ENCODE peak calls at places on chromosomes 13 and 19, in seven cellular contexts. U is HEK293T; C is NCI-H1436; N is activated naive CD4-positive, alpha-beta T cell; W is adrenal gland; B is NCI-H2029; R is heart right ventricle. Q is an unnamed sample.

GRCh38 chr13:89746554-89746953 is 1600.9 kb upstream of the MIR17HG start:
- DNase-seq in U (no peak), C (no peak), N (no peak), W (no peak), B (no peak), R (no peak), Q (no peak)

GRCh38 chr19:2540646-2541454 is 64.9 kb downstream of the GADD45B start:
- DNase-seq in U (no peak), C (no peak), N (no peak), W (peak), B (no peak), R (peak), Q (peak)

GRCh38 chr13:78610381-78610883 is 7.1 kb upstream of the POU4F1 start:
- DNase-seq in U (no peak), C (peak), N (no peak), W (no peak), B (no peak), R (no peak), Q (no peak)

GRCh38 chr19:290539-291521 is at the start of gene PLPP2:
- DNase-seq in U (no peak), C (peak), N (peak), W (no peak), B (peak), R (no peak), Q (peak)

GRCh38 chr19:3253270-3253669 is 28.8 kb downstream of the CELF5 start:
- DNase-seq in U (no peak), C (no peak), N (no peak), W (no peak), B (no peak), R (no peak), Q (no peak)

GRCh38 chr13:54536112-54536511 is 1507.5 kb downstream of the OLFM4 start:
- DNase-seq in U (peak), C (no peak), N (no peak), W (no peak), B (no peak), R (no peak), Q (no peak)

GRCh38 chr19:37899453-37899852 is 6.9 kb downstream of the WDR87 start:
- DNase-seq in U (no peak), C (no peak), N (no peak), W (no peak), B (no peak), R (no peak), Q (no peak)

GRCh38 chr19:2136796-2137195 is 14.6 kb downstream of the AP3D1 start:
- DNase-seq in U (no peak), C (no peak), N (no peak), W (no peak), B (peak), R (no peak), Q (no peak)

GRCh38 chr19:11291415-11291814 is 4.5 kb upstream of the TSPAN16 start:
- DNase-seq in U (no peak), C (no peak), N (no peak), W (no peak), B (no peak), R (no peak), Q (no peak)

GRCh38 chr13:74586839-74587238 is 452.6 kb upstream of the KLF12 start:
- DNase-seq in U (no peak), C (no peak), N (no peak), W (no peak), B (no peak), R (no peak), Q (no peak)

GRCh38 chr19:34963531-34964406 is at the start of gene ZNF792:
- DNase-seq in U (peak), C (no peak), N (peak), W (peak), B (peak), R (peak), Q (peak)

GRCh38 chr19:53917356-53917755 is 8.3 kb downstream of the CACNG7 start:
- DNase-seq in U (no peak), C (no peak), N (no peak), W (no peak), B (no peak), R (no peak), Q (no peak)

GRCh38 chr13:20960663-20961309 is 58.2 kb upstream of the XPO4 start:
- DNase-seq in U (no peak), C (no peak), N (no peak), W (no peak), B (peak), R (no peak), Q (no peak)

GRCh38 chr13:29767006-29767405 is 83.4 kb downstream of the UBL3 start:
- DNase-seq in U (no peak), C (no peak), N (no peak), W (no peak), B (no peak), R (no peak), Q (no peak)

GRCh38 chr19:3642987-3643386 is 16.4 kb upstream of the CACTIN start:
- DNase-seq in U (peak), C (peak), N (no peak), W (no peak), B (no peak), R (no peak), Q (no peak)

GRCh38 chr13:99087954-99088491 is 110.2 kb upstream of the DOCK9 start:
- DNase-seq in U (no peak), C (peak), N (no peak), W (no peak), B (peak), R (no peak), Q (no peak)

GRCh38 chr19:49110567-49110966 is 3.6 kb upstream of the LIN7B start:
- DNase-seq in U (no peak), C (no peak), N (no peak), W (no peak), B (no peak), R (no peak), Q (no peak)

GRCh38 chr13:102847272-102848234 is 1.7 kb downstream of the ERCC5 start:
- DNase-seq in U (no peak), C (peak), N (no peak), W (no peak), B (no peak), R (no peak), Q (no peak)

GRCh38 chr13:53159439-53159838 is 130.8 kb downstream of the OLFM4 start:
- DNase-seq in U (no peak), C (no peak), N (no peak), W (no peak), B (no peak), R (no peak), Q (no peak)

GRCh38 chr19:36009220-36009619 is 607 bp upstream of the SYNE4 start:
- DNase-seq in U (no peak), C (peak), N (peak), W (peak), B (peak), R (peak), Q (peak)

GRCh38 chr19:52735734-52736133 is 890 bp upstream of the ZNF611 start:
- DNase-seq in U (no peak), C (no peak), N (no peak), W (peak), B (peak), R (peak), Q (peak)

GRCh38 chr13:73633817-73634449 is 500.3 kb downstream of the KLF12 start:
- DNase-seq in U (no peak), C (no peak), N (no peak), W (no peak), B (no peak), R (no peak), Q (no peak)

GRCh38 chr13:35979378-35979911 is 151.7 kb downstream of the DCLK1 start:
- DNase-seq in U (no peak), C (no peak), N (no peak), W (peak), B (no peak), R (peak), Q (peak)

GRCh38 chr13:98270819-98271218 is 93.8 kb upstream of the RNF113B start:
- DNase-seq in U (no peak), C (no peak), N (no peak), W (no peak), B (no peak), R (no peak), Q (no peak)

GRCh38 chr13:57582032-57582431 is 49.5 kb upstream of the PCDH17 start:
- DNase-seq in U (peak), C (no peak), N (no peak), W (no peak), B (no peak), R (no peak), Q (no peak)

GRCh38 chr19:41997121-41997850 is 3.3 kb upstream of the ATP1A3 start:
- DNase-seq in U (peak), C (peak), N (peak), W (peak), B (no peak), R (peak), Q (peak)

GRCh38 chr19:4369109-4369887 is 25.9 kb downstream of the MPND start:
- DNase-seq in U (no peak), C (no peak), N (peak), W (peak), B (no peak), R (no peak), Q (peak)

GRCh38 chr19:18596752-18597157 is 8.2 kb downstream of the REX1BD start:
- DNase-seq in U (peak), C (no peak), N (no peak), W (peak), B (peak), R (peak), Q (peak)